ENCODE peak calls at places on chromosome X, in six cellular contexts. K is amygdala, P is GM04504, O is MV-4-11, M is retina, E is NCI-H345. G is an unnamed sample.
A peak's percentile ranks its signal among the peaks of the same experiment; 100 is the strongest.

GRCh38 chrX:85114776-85115175 is 111.1 kb downstream of the APOOL start:
- DNase-seq in K (no peak), P (no peak), O (no peak), M (no peak), E (no peak), G (no peak)

GRCh38 chrX:155048997-155049619 is 21.8 kb downstream of the CMC4 start:
- DNase-seq in K (peak; percentile 13), P (no peak), O (peak; percentile 15), M (peak; percentile 10), E (peak; percentile 21), G (peak; percentile 80)

GRCh38 chrX:40392599-40392998 is 188.2 kb upstream of the ATP6AP2 start:
- DNase-seq in K (no peak), P (no peak), O (no peak), M (no peak), E (no peak), G (no peak)

GRCh38 chrX:24259544-24260240 is 54.2 kb downstream of the SUPT20HL2 start:
- DNase-seq in K (peak; percentile 2), P (no peak), O (peak; percentile 59), M (peak; percentile 2), E (peak; percentile 40), G (peak; percentile 68)

GRCh38 chrX:21493226-21493850 is 119.1 kb downstream of the CNKSR2 start:
- DNase-seq in K (no peak), P (peak; percentile 1), O (no peak), M (no peak), E (peak; percentile 3), G (no peak)

GRCh38 chrX:149849787-149850186 is 31.2 kb upstream of the MAGEA8 start:
- DNase-seq in K (no peak), P (no peak), O (no peak), M (no peak), E (no peak), G (no peak)

GRCh38 chrX:30787012-30787411 is 102.0 kb downstream of the TAB3 start:
- DNase-seq in K (no peak), P (no peak), O (no peak), M (no peak), E (no peak), G (no peak)

GRCh38 chrX:152405561-152405960 is 45.6 kb downstream of the GABRA3 start:
- DNase-seq in K (no peak), P (no peak), O (no peak), M (no peak), E (no peak), G (no peak)

GRCh38 chrX:16479206-16479869 is 170.6 kb upstream of the S100G start:
- DNase-seq in K (no peak), P (no peak), O (no peak), M (no peak), E (no peak), G (no peak)

G was measured in KBM-7.